ENCODE peak calls at places on chromosomes 13 and 19, in six cellular contexts. J, Q, W, N, R and E are unnamed samples.

GRCh38 chr13:68851026-68851425 is 1256.6 kb upstream of the ATXN8OS start:
- DNase-seq in J (no peak), R (no peak), Q (no peak), W (no peak), N (no peak), E (no peak)

GRCh38 chr19:40523322-40524047 is 53.2 kb upstream of the SHKBP1 start:
- DNase-seq in N (peak; percentile 93), Q (peak; percentile 64), R (peak; percentile 36), W (peak; percentile 93), J (peak; percentile 75), E (peak; percentile 47)

GRCh38 chr19:30284885-30285284 is 87.3 kb upstream of the ZNF536 start:
- DNase-seq in J (no peak), R (no peak), N (no peak), Q (no peak), W (no peak), E (no peak)

GRCh38 chr19:55467236-55468053 is 2.9 kb upstream of the C19orf85 start:
- DNase-seq in W (peak; percentile 80), J (peak; percentile 77), Q (peak; percentile 82), R (peak; percentile 69), N (peak; percentile 73), E (peak; percentile 93)

GRCh38 chr19:590396-590745 is 690 bp downstream of the HCN2 start:
- DNase-seq in J (peak; percentile 31), W (no peak), R (no peak), N (no peak), Q (peak; percentile 42), E (peak; percentile 23)

GRCh38 chr19:58317481-58318072 is 9.2 kb upstream of the ZSCAN22 start:
- DNase-seq in N (no peak), J (no peak), R (no peak), W (peak; percentile 69), Q (peak; percentile 67), E (peak; percentile 60)

GRCh38 chr19:35744688-35745327 is 410 bp downstream of the U2AF1L4 start:
- DNase-seq in W (peak; percentile 99), R (peak; percentile 95), Q (peak; percentile 96), N (peak; percentile 98), J (peak; percentile 93), E (peak; percentile 97)

GRCh38 chr13:50326271-50326670 is 311.0 kb downstream of the KCNRG start:
- DNase-seq in Q (no peak), N (no peak), J (no peak), W (no peak), R (no peak), E (no peak)

GRCh38 chr13:31965361-31966066 is 66.1 kb upstream of the FRY start:
- DNase-seq in N (no peak), W (no peak), J (no peak), Q (peak; percentile 81), R (no peak), E (peak; percentile 73)

DNA sequence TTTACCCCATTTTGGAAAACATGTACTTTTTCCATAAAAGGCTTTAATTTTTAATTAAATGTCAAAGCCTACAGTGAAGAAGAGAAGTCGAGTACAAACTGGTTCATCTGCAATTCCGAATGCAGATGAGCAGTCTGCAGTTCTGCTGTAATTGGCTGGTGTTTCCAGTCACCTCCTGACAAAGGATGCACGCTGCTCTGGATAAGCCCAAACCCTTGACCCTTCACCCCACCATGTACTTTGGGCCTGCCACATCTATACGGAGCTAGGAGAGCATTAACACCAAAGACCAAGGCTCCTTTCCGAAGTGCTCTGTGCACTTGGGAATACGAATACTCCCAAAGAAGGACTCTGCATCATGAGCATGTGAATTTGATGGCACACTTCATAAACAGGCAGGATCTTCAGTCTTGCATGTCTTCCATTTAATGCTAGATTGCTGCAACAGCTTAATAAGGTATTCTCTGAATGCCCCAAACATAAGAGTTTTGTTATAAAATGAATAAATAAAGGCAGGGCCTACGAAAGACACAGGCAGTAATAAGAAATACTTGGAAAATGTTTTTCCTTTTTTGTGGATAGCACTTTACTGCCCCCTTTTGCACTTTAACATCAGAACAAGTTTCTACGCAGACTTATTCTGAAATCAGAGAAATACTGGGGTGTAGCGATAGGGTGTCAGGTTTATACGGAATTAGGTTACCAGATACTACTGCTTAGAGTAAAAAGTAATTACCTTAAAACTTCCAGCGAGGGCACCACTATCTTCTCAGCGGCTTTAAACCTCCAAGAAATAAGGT is 15.1 kb downstream of the EFNB2 start:
- DNase-seq in W (peak; percentile 43), J (no peak), Q (peak; percentile 68), R (no peak), N (no peak), E (peak; percentile 62)
- TF ChIP-seq CTCF in W (peak; percentile 49), J (peak; percentile 47), Q (peak; percentile 57), R (peak; percentile 63), N (peak; percentile 35), E (peak; percentile 59)

GRCh38 chr13:47426126-47426849 is 529.4 kb upstream of the HTR2A start:
- DNase-seq in J (no peak), N (no peak), Q (peak; percentile 75), R (peak; percentile 16), W (no peak), E (peak; percentile 62)
- H3K4me3 ChIP-seq in J (no peak overlapping the region), N (no peak overlapping the region), Q (no peak overlapping the region), R (no peak overlapping the region), W (no peak overlapping the region), E (no peak overlapping the region)

DNA sequence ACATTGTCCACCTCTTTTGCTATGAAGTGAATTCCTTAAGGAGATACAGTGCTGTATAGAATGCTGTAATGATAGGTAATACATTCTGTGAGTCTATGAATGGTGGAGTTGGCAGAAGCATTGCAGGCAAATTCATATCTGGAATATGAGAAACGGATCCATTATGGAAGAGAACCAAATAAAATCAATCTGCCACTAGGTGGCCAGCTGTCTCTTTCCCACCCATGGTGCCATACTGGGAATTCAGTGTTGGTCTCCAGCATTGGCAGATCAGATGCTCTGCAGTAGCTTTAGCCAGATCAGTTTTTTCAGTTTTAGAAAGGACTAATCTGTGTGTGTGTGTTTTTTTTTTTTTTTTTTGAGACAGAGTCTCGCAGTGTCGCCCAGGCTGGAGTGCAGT is 27.6 kb downstream of the DNAJC3 start:
- DNase-seq in J (no peak), R (no peak), N (peak; percentile 13), W (peak; percentile 57), Q (no peak), E (no peak)
- TF ChIP-seq CTCF in J (no peak), R (peak; percentile 18), N (peak; percentile 27), W (peak; percentile 62), Q (peak; percentile 35), E (peak; percentile 44)

DNA sequence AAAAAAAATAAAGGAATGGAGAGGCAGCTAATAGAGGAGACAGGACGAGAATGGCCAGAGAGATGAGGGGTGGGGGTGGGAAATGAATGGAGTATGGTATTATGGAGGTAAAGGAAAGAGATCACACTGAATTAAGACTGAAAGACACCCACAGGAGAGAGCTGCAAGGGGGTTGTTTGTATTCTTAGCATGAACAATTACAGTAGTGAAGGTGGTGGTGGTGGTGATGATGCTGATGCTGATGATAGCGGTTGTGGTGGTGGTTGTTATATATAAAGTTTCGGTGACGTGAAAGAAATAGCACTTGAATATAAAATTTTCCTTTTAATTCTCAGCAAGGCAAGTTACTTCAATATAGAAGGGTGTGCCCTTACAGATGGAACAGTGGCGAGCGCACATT is 2.8 kb upstream of the ADGRE3 start:
- DNase-seq in J (no peak), R (no peak), N (no peak), Q (no peak), W (no peak), E (no peak)
- H3K4me3 ChIP-seq in J (no peak overlapping the region), R (no peak overlapping the region), N (no peak overlapping the region), Q (no peak overlapping the region), W (no peak overlapping the region), E (no peak overlapping the region)

GRCh38 chr13:99448586-99448985 is 52.7 kb upstream of the TM9SF2 start:
- DNase-seq in Q (no peak), J (no peak), W (no peak), R (no peak), N (no peak), E (no peak)

GRCh38 chr13:99442273-99442895 is 58.9 kb upstream of the TM9SF2 start:
- DNase-seq in W (peak; percentile 62), R (no peak), Q (peak; percentile 67), N (peak; percentile 15), J (peak; percentile 42), E (peak; percentile 62)

GRCh38 chr13:99450416-99450815 is 50.9 kb upstream of the TM9SF2 start:
- DNase-seq in Q (no peak), J (no peak), R (no peak), W (no peak), N (no peak), E (no peak)

GRCh38 chr13:99446242-99446641 is 55.0 kb upstream of the TM9SF2 start:
- DNase-seq in N (no peak), Q (no peak), W (peak; percentile 79), J (no peak), R (no peak), E (no peak)
- TF ChIP-seq CTCF in N (no peak), Q (no peak), W (peak; percentile 67), J (no peak), R (no peak), E (no peak)